ENCODE peak calls at places on chromosomes 6 and 20, in nine cellular contexts. Q is astrocyte of the cerebellum, M is left lung, P is stomach, H is fibroblast of the aortic adventitia, F is lower leg skin, K is epithelial cell of esophagus, T is cardiac muscle cell, Z is fibroblast of mammary gland. B is an unnamed sample.

GRCh38 chr20:24867556-24867955 is 81.5 kb upstream of the CST7 start:
- DNase-seq in K (no peak), Q (no peak), T (no peak), H (no peak), M (no peak), P (no peak), F (no peak), Z (no peak), B (no peak)

GRCh38 chr6:88304515-88304914 is 138.4 kb upstream of the CNR1 start:
- DNase-seq in Z (no peak), K (no peak), T (no peak), F (no peak), H (no peak), Q (no peak), M (no peak), P (no peak), B (no peak)

GRCh38 chr6:6392214-6393068 is 72.0 kb upstream of the F13A1 start:
- DNase-seq in H (no peak), M (no peak), T (no peak), K (no peak), F (no peak), P (no peak), Q (no peak), Z (no peak), B (no peak)

GRCh38 chr20:63580796-63581461 is 6.9 kb upstream of the HELZ2 start:
- DNase-seq in Z (peak), M (no peak), F (no peak), P (peak), T (peak), Q (no peak), K (peak), H (peak), B (no peak)

GRCh38 chr6:16240618-16241320 is 2.4 kb downstream of the GMPR start:
- DNase-seq in T (peak), H (no peak), F (no peak), K (no peak), Q (no peak), P (no peak), M (no peak), Z (no peak), B (no peak)

GRCh38 chr6:144543006-144543871 is 258.1 kb downstream of the UTRN start:
- DNase-seq in Z (peak), Q (no peak), M (no peak), F (no peak), T (peak), P (no peak), H (peak), K (peak), B (no peak)

GRCh38 chr6:15310680-15311079 is 64.8 kb downstream of the JARID2 start:
- DNase-seq in F (no peak), Q (no peak), K (no peak), T (no peak), M (no peak), Z (peak), P (no peak), H (peak), B (no peak)

GRCh38 chr6:125746731-125747588 is 2.5 kb upstream of the HEY2 start:
- DNase-seq in T (peak), M (peak), H (peak), K (peak), Z (peak), Q (peak), P (peak), F (no peak), B (peak)

GRCh38 chr6:45923831-45924391 is 91.7 kb downstream of the CLIC5 start:
- DNase-seq in T (peak), P (no peak), H (no peak), M (no peak), F (no peak), K (peak), Q (peak), Z (peak), B (no peak)

GRCh38 chr6:29933955-29934354 is 8.4 kb upstream of the HLA-A start:
- DNase-seq in F (no peak), T (no peak), M (no peak), P (no peak), Z (no peak), H (no peak), K (no peak), Q (no peak), B (no peak)

GRCh38 chr6:140909620-140910019 is 1223.1 kb upstream of the GJE1 start:
- DNase-seq in H (peak), Q (no peak), Z (peak), T (no peak), K (no peak), M (no peak), F (no peak), P (no peak), B (no peak)

GRCh38 chr6:157304840-157305675 is 18.3 kb downstream of the TMEM242 start:
- DNase-seq in Z (no peak), K (no peak), F (no peak), H (peak), Q (no peak), T (peak), P (peak), M (no peak), B (no peak)

GRCh38 chr6:1604347-1604990 is 5.2 kb upstream of the FOXC1 start:
- DNase-seq in Q (no peak), K (peak), P (peak), T (peak), Z (no peak), H (peak), M (no peak), F (no peak), B (no peak)

GRCh38 chr6:95280690-95281273 is 296.6 kb upstream of the MANEA start:
- DNase-seq in Z (peak), P (no peak), H (peak), M (no peak), Q (peak), K (peak), F (no peak), T (peak), B (no peak)

GRCh38 chr6:126540161-126540560 is 200.2 kb downstream of the CENPW start:
- DNase-seq in K (no peak), P (no peak), M (no peak), Z (peak), T (no peak), Q (no peak), H (peak), F (no peak), B (no peak)

GRCh38 chr6:7528565-7528964 is 12.9 kb upstream of the DSP start:
- DNase-seq in F (no peak), T (peak), Q (no peak), P (no peak), K (peak), H (peak), Z (peak), M (no peak), B (no peak)

GRCh38 chr6:145813285-145814034 is 1.1 kb downstream of the FBXO30 start:
- DNase-seq in Q (peak), K (peak), H (peak), T (peak), P (no peak), Z (peak), F (no peak), M (no peak), B (no peak)

GRCh38 chr6:145018027-145018426 is 717.3 kb downstream of the EPM2A start:
- DNase-seq in H (no peak), Z (no peak), T (no peak), P (no peak), K (no peak), F (no peak), Q (no peak), M (no peak), B (no peak)

GRCh38 chr6:7728855-7729590 is 3.1 kb downstream of the BMP6 start:
- DNase-seq in P (no peak), H (peak), K (no peak), F (no peak), Z (no peak), Q (no peak), M (no peak), T (peak), B (no peak)

GRCh38 chr6:35484921-35485392 is 11.9 kb downstream of the TEAD3 start:
- DNase-seq in P (no peak), Z (peak), T (no peak), K (peak), M (no peak), H (no peak), Q (no peak), F (no peak), B (no peak)

GRCh38 chr20:17376031-17376430 is 149.2 kb downstream of the PCSK2 start:
- DNase-seq in Q (no peak), T (no peak), M (no peak), H (no peak), Z (no peak), K (no peak), P (no peak), F (no peak), B (no peak)

GRCh38 chr6:355809-356208 is 35.7 kb upstream of the IRF4 start:
- DNase-seq in K (no peak), H (no peak), P (no peak), Q (no peak), Z (no peak), M (no peak), T (no peak), F (no peak), B (no peak)

GRCh38 chr6:37289931-37290330 is 32.0 kb upstream of the TMEM217 start:
- DNase-seq in Z (no peak), F (no peak), H (no peak), M (no peak), Q (no peak), T (no peak), P (no peak), K (no peak), B (no peak)

GRCh38 chr6:19369770-19370169 is 467.4 kb upstream of the ID4 start:
- DNase-seq in P (no peak), M (no peak), Z (no peak), T (no peak), F (no peak), Q (no peak), H (peak), K (no peak), B (no peak)

GRCh38 chr20:7736336-7736735 is 203.9 kb downstream of the HAO1 start:
- DNase-seq in Z (peak), Q (no peak), P (no peak), H (peak), T (peak), K (peak), M (no peak), F (no peak), B (no peak)

GRCh38 chr6:151175924-151176445 is 63.8 kb upstream of the AKAP12 start:
- DNase-seq in M (no peak), F (no peak), Z (no peak), Q (no peak), P (no peak), H (no peak), K (no peak), T (no peak), B (no peak)

GRCh38 chr20:40892642-40893041 is 136.0 kb upstream of the TOP1 start:
- DNase-seq in M (no peak), F (no peak), Q (no peak), H (no peak), T (no peak), K (no peak), P (no peak), Z (no peak), B (no peak)

GRCh38 chr6:155352812-155353211 is 38.5 kb upstream of the TFB1M start:
- DNase-seq in K (no peak), F (no peak), P (no peak), H (peak), T (peak), Q (no peak), M (no peak), Z (peak), B (no peak)

GRCh38 chr6:138645976-138646640 is 127.5 kb upstream of the CCDC28A start:
- DNase-seq in M (no peak), F (no peak), P (no peak), Z (no peak), K (no peak), H (no peak), T (peak), Q (no peak), B (no peak)

GRCh38 chr20:35277531-35278395 is at the start of gene MMP24OS:
- DNase-seq in H (peak), K (peak), P (peak), F (peak), Q (peak), T (peak), Z (peak), M (peak), B (peak)

GRCh38 chr6:45364466-45364865 is 13.3 kb downstream of the SUPT3H start:
- DNase-seq in Q (no peak), F (no peak), Z (no peak), P (no peak), T (no peak), H (no peak), M (no peak), K (no peak), B (no peak)

GRCh38 chr6:46443623-46444022 is 47.6 kb downstream of the RCAN2 start:
- DNase-seq in P (no peak), Z (no peak), T (no peak), K (no peak), M (no peak), F (no peak), Q (no peak), H (no peak), B (no peak)

GRCh38 chr20:22922987-22923386 is 112.1 kb upstream of the SSTR4 start:
- DNase-seq in F (no peak), K (no peak), Z (no peak), P (no peak), T (no peak), H (no peak), M (no peak), Q (no peak), B (no peak)

GRCh38 chr6:125793280-125793679 is 2.5 kb downstream of the NCOA7 start:
- DNase-seq in T (peak), M (no peak), Q (no peak), F (no peak), Z (peak), P (no peak), K (no peak), H (peak), B (no peak)

GRCh38 chr6:10521104-10521808 is at the start of gene GCNT2:
- DNase-seq in Q (no peak), M (peak), H (peak), Z (no peak), P (peak), K (peak), F (no peak), T (peak), B (no peak)

GRCh38 chr6:89375427-89375868 is 22.9 kb upstream of the UBE2J1 start:
- DNase-seq in Q (no peak), Z (no peak), M (peak), T (no peak), H (no peak), P (peak), F (peak), K (peak), B (no peak)

GRCh38 chr20:25227317-25227831 is 20.5 kb upstream of the PYGB start:
- DNase-seq in Q (no peak), F (no peak), M (no peak), K (peak), Z (peak), P (no peak), H (peak), T (peak), B (no peak)

GRCh38 chr20:62823688-62824475 is 7.0 kb downstream of the COL9A3 start:
- DNase-seq in K (no peak), M (no peak), Z (no peak), Q (no peak), P (no peak), F (no peak), H (no peak), T (no peak), B (no peak)

GRCh38 chr6:100099189-100100074 is 105.4 kb upstream of the MCHR2 start:
- DNase-seq in P (no peak), M (no peak), K (peak), T (peak), Q (no peak), F (no peak), H (peak), Z (peak), B (no peak)

GRCh38 chr6:169213814-169214520 is 39.7 kb downstream of the THBS2 start:
- DNase-seq in K (no peak), Z (no peak), Q (no peak), T (no peak), M (no peak), H (no peak), P (no peak), F (no peak), B (no peak)

GRCh38 chr6:169212436-169212835 is 41.2 kb downstream of the THBS2 start:
- DNase-seq in K (no peak), P (no peak), T (peak), H (no peak), M (no peak), F (no peak), Z (no peak), Q (no peak), B (no peak)

GRCh38 chr6:169215201-169215661 is 38.4 kb downstream of the THBS2 start:
- DNase-seq in Z (peak), F (peak), P (no peak), K (no peak), Q (no peak), T (peak), H (no peak), M (no peak), B (no peak)

GRCh38 chr6:169211881-169212280 is 41.8 kb downstream of the THBS2 start:
- DNase-seq in T (no peak), M (no peak), H (no peak), F (no peak), Z (no peak), P (no peak), Q (no peak), K (no peak), B (no peak)

DNA sequence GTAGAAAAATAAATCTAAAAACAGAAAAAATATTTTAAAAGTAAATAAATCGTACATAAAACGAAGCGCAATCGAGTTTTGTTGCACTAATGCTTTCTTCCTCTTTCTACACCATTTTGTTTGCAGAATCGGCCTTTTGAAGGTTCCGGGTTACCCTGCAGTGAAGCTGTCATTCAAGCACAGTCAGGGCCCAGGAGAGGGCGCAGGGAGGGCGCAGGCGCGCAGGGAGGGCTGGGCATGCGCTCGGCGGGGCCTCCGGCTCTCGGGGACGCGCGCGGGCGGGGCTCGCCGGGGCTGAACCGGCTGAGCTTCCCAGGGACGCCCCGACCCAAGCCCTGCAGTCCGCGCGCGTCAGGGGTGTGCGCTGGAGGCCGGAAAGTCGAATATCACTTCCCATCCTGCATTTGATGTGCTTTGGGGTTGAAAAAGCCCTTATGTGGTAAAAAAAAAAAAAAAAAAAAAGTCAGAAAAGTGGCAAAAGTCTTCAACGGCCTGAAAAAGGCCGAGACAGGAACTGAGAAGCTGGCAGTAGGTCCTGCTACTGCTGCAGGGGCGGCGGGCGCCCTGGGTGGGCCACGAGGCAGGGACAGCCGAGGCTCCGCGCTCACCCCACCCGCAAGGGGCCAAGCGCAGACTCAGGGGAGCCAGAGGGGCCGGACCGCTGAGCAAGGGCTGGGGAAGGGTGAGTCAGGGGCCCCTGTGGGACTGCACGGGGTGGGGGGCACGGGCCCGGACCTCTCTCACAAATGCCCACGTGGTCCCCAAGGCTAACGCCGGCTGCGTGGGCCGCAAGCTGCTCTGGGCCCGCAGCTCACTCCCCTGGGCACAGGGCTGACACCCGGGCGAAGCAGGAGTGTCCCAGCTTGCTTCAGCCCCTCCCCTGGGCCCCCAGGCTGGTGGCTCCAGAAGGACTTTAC is 40.5 kb downstream of the THBS2 start:
- DNase-seq in P (peak), Q (peak), M (peak), Z (peak), K (peak), T (peak), F (peak), H (peak), B (peak)
- TF ChIP-seq CTCF in P (peak), Q (peak), M (peak), Z (peak), K (peak), T (peak), F (no peak), H (no peak), B (peak)

DNA sequence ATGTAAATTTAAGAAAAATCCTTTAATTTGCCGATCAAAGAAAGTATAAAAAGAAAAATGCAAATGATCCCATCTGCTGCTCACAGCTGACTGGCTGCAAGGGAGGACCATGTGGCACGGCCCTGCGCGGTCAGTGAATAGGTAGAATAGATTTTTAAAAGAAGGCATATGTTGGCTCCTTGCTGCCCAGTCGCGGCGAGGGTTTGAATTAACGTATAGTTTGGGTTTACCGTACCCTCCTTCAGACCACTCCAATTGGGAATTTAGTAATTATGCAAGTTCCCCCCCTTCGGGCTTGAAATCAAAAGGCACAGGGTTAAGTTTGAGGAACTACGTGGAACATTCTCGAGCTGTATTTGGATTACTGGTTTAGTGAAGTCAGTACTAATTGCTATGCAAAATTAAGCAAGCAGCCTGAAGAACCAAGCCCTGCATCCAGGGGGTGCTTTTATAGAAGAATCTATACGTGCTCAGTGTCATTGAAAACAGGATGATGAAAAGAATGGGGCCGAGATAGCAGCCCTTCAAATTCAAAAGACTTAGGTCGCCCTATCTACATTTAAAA is 1.1 kb upstream of the BEND3 start:
- DNase-seq in T (peak), Q (no peak), M (peak), K (peak), P (peak), H (no peak), Z (no peak), F (no peak), B (no peak)
- H3K4me3 ChIP-seq in T (peak), Q (peak), M (peak), K (peak), P (peak), H (peak), Z (peak), F (peak), B (peak)

GRCh38 chr6:107977283-107977682 is 19.3 kb upstream of the SEC63 start:
- DNase-seq in H (peak), P (no peak), Q (no peak), M (no peak), K (peak), F (no peak), Z (peak), T (peak), B (no peak)
- TF ChIP-seq CTCF in H (peak), P (no peak), Q (peak), M (peak), K (peak), F (no peak), Z (peak), T (peak), B (no peak)

GRCh38 chr20:36544134-36545018 is 3.1 kb downstream of the MYL9 start:
- DNase-seq in H (peak), P (no peak), F (no peak), Z (peak), T (peak), Q (peak), M (peak), K (peak), B (no peak)
- H3K4me3 ChIP-seq in H (peak), P (peak), F (no peak), Z (no peak), T (no peak), Q (no peak), M (peak), K (no peak), B (peak)

GRCh38 chr20:43739148-43739749 is 12.4 kb upstream of the GTSF1L start:
- DNase-seq in T (no peak), F (no peak), Q (no peak), M (no peak), P (no peak), K (no peak), H (no peak), Z (no peak), B (no peak)
- TF ChIP-seq CTCF in T (no peak), F (no peak), Q (no peak), M (no peak), P (no peak), K (no peak), H (no peak), Z (no peak), B (no peak)

DNA sequence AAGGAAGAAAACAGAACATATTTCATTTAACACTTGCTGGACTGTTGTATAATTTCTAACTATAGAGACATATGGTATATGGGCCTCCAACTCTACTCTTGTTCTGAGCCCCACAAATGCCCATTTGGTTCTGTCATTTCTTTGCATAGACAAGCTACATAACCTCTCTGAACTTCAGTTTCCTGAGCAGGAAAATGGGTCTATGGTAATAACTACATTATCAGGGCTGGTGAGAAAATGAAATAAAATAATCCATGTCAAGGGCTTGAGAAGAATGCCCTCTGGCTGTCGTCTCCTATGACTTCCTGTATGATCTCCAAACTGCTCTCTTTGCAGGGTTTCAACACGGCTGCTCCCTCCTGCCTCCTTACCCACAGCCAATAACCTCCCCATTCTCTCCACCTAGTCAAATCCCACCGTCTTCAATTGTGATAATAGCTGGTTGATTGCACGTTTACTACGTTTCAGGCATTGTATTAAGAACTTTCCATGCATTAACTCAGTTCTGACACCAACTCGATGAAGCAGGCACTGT is 12.0 kb downstream of the ZCCHC3 start:
- DNase-seq in K (no peak), F (no peak), Q (no peak), H (peak), T (peak), M (no peak), Z (peak), P (no peak), B (no peak)
- H3K4me3 ChIP-seq in K (no peak), F (no peak), Q (peak), H (peak), T (peak), M (peak), Z (peak), P (peak), B (peak)